ENCODE peak calls at places on chromosome 5, in four cellular contexts. One of them, this sample, is unnamed.

GRCh38 chr5:170280090-170280493 is 17.5 kb downstream of the LCP2 start:
- DNase-seq in caudate nucleus: no peak
- DNase-seq in AG20443: no peak
- DNase-seq in stimulated activated CD4-positive, alpha-beta T cell treated with anti-CD3 and anti-CD28 coated beads, Interleukin-12 subunit alpha, Interleukin-12 subunit beta, amount 100 ng/mL, for 4 hours: no peak
- DNase-seq in this sample: no peak

GRCh38 chr5:131167615-131168014 is 2.6 kb upstream of the HINT1 start:
- DNase-seq in caudate nucleus: no peak
- DNase-seq in AG20443: no peak
- DNase-seq in stimulated activated CD4-positive, alpha-beta T cell treated with anti-CD3 and anti-CD28 coated beads, Interleukin-12 subunit alpha, Interleukin-12 subunit beta, amount 100 ng/mL, for 4 hours: no peak
- DNase-seq in this sample: no peak

GRCh38 chr5:11719888-11720481 is 184.3 kb downstream of the CTNND2 start:
- DNase-seq in caudate nucleus: peak
- DNase-seq in AG20443: no peak
- DNase-seq in stimulated activated CD4-positive, alpha-beta T cell treated with anti-CD3 and anti-CD28 coated beads, Interleukin-12 subunit alpha, Interleukin-12 subunit beta, amount 100 ng/mL, for 4 hours: no peak
- DNase-seq in this sample: no peak

GRCh38 chr5:60842859-60843692 is 993 bp downstream of the ELOVL7 start:
- DNase-seq in caudate nucleus: no peak
- DNase-seq in AG20443: peak
- DNase-seq in stimulated activated CD4-positive, alpha-beta T cell treated with anti-CD3 and anti-CD28 coated beads, Interleukin-12 subunit alpha, Interleukin-12 subunit beta, amount 100 ng/mL, for 4 hours: no peak
- DNase-seq in this sample: no peak

GRCh38 chr5:95070453-95070852 is 214.4 kb downstream of the MCTP1 start:
- DNase-seq in caudate nucleus: no peak
- DNase-seq in AG20443: no peak
- DNase-seq in stimulated activated CD4-positive, alpha-beta T cell treated with anti-CD3 and anti-CD28 coated beads, Interleukin-12 subunit alpha, Interleukin-12 subunit beta, amount 100 ng/mL, for 4 hours: no peak
- DNase-seq in this sample: no peak

GRCh38 chr5:42689391-42689790 is 67.2 kb upstream of the CCDC152 start:
- DNase-seq in caudate nucleus: no peak
- DNase-seq in AG20443: no peak
- DNase-seq in stimulated activated CD4-positive, alpha-beta T cell treated with anti-CD3 and anti-CD28 coated beads, Interleukin-12 subunit alpha, Interleukin-12 subunit beta, amount 100 ng/mL, for 4 hours: no peak
- DNase-seq in this sample: no peak

GRCh38 chr5:1851290-1851934 is 31.3 kb downstream of the IRX4 start:
- DNase-seq in caudate nucleus: no peak
- DNase-seq in AG20443: no peak
- DNase-seq in stimulated activated CD4-positive, alpha-beta T cell treated with anti-CD3 and anti-CD28 coated beads, Interleukin-12 subunit alpha, Interleukin-12 subunit beta, amount 100 ng/mL, for 4 hours: no peak
- DNase-seq in this sample: no peak

GRCh38 chr5:8953911-8954310 is 592.0 kb downstream of the SEMA5A start:
- DNase-seq in caudate nucleus: no peak
- DNase-seq in AG20443: no peak
- DNase-seq in stimulated activated CD4-positive, alpha-beta T cell treated with anti-CD3 and anti-CD28 coated beads, Interleukin-12 subunit alpha, Interleukin-12 subunit beta, amount 100 ng/mL, for 4 hours: no peak
- DNase-seq in this sample: no peak

GRCh38 chr5:24598926-24599325 is 45.9 kb downstream of the CDH10 start:
- DNase-seq in caudate nucleus: no peak
- DNase-seq in AG20443: no peak
- DNase-seq in stimulated activated CD4-positive, alpha-beta T cell treated with anti-CD3 and anti-CD28 coated beads, Interleukin-12 subunit alpha, Interleukin-12 subunit beta, amount 100 ng/mL, for 4 hours: no peak
- DNase-seq in this sample: no peak

GRCh38 chr5:52139888-52140580 is 647.7 kb upstream of the ITGA1 start:
- DNase-seq in caudate nucleus: no peak
- DNase-seq in AG20443: no peak
- DNase-seq in stimulated activated CD4-positive, alpha-beta T cell treated with anti-CD3 and anti-CD28 coated beads, Interleukin-12 subunit alpha, Interleukin-12 subunit beta, amount 100 ng/mL, for 4 hours: no peak
- DNase-seq in this sample: no peak

This sample was measured in AG10803.